ENCODE peak calls at places on chromosomes 4 and X, in seven cellular contexts. D is spleen, T is adrenal gland, F is transverse colon, A is endothelial cell, Q is sigmoid colon, J is WTC11. I is an unnamed sample.

GRCh38 chr4:74223801-74224200 is 65.9 kb downstream of the MTHFD2L start:
- DNase-seq in D (no peak), T (no peak), F (no peak), A (no peak), Q (no peak), J (no peak), I (no peak)

GRCh38 chr4:155367608-155368007 is 9.2 kb downstream of the MAP9 start:
- DNase-seq in D (no peak), T (no peak), F (no peak), A (no peak), Q (no peak), J (no peak), I (no peak)

GRCh38 chrX:44400588-44400987 is 57.1 kb upstream of the EFHC2 start:
- DNase-seq in D (no peak), T (no peak), F (no peak), A (no peak), Q (no peak), J (no peak), I (peak; percentile 2)

GRCh38 chr4:105725623-105726022 is 17.0 kb downstream of the GSTCD start:
- DNase-seq in D (no peak), T (no peak), F (no peak), A (no peak), Q (no peak), J (no peak), I (no peak)

GRCh38 chrX:19840899-19841648 is 46.3 kb downstream of the SH3KBP1 start:
- DNase-seq in D (no peak), T (no peak), F (no peak), A (no peak), Q (no peak), J (peak; percentile 21), I (no peak)

GRCh38 chr4:138405934-138406567 is 163.9 kb upstream of the SLC7A11 start:
- DNase-seq in D (no peak), T (no peak), F (no peak), A (no peak), Q (no peak), J (no peak), I (no peak)

GRCh38 chr4:170538821-170539473 is 449.2 kb upstream of the AADAT start:
- DNase-seq in D (no peak), T (no peak), F (no peak), A (no peak), Q (no peak), J (no peak), I (no peak)

GRCh38 chrX:7085879-7086278 is 61.6 kb upstream of the STS start:
- DNase-seq in D (no peak), T (no peak), F (no peak), A (no peak), Q (no peak), J (no peak), I (no peak)

GRCh38 chr4:47930971-47931804 is 16.8 kb upstream of the NFXL1 start:
- DNase-seq in D (no peak), T (peak; percentile 21), F (no peak), A (no peak), Q (no peak), J (no peak), I (no peak)

GRCh38 chr4:147678796-147679549 is 5.0 kb downstream of the PRMT9 start:
- DNase-seq in D (no peak), T (no peak), F (no peak), A (no peak), Q (no peak), J (peak; percentile 74), I (no peak)

GRCh38 chrX:40719218-40719617 is 16.1 kb downstream of the MED14 start:
- DNase-seq in D (no peak), T (no peak), F (no peak), A (no peak), Q (no peak), J (no peak), I (no peak)

GRCh38 chr4:126630171-126630570 is 1002.6 kb upstream of the INTU start:
- DNase-seq in D (no peak), T (no peak), F (no peak), A (no peak), Q (no peak), J (no peak), I (no peak)

GRCh38 chrX:20507901-20508620 is 241.4 kb upstream of the RPS6KA3 start:
- DNase-seq in D (no peak), T (no peak), F (no peak), A (no peak), Q (no peak), J (no peak), I (no peak)

GRCh38 chr4:95510145-95510544 is 38.6 kb downstream of the UNC5C start:
- DNase-seq in D (no peak), T (no peak), F (no peak), A (no peak), Q (no peak), J (no peak), I (no peak)

GRCh38 chrX:134948333-134949241 is 42.2 kb upstream of the SMIM10 start:
- DNase-seq in D (no peak), T (peak; percentile 22), F (no peak), A (no peak), Q (no peak), J (no peak), I (no peak)

GRCh38 chrX:109911046-109911445 is 91.9 kb upstream of the TMEM164 start:
- DNase-seq in D (no peak), T (no peak), F (no peak), A (no peak), Q (no peak), J (no peak), I (no peak)

GRCh38 chrX:46327229-46328081 is 217.8 kb downstream of the ZNF674 start:
- DNase-seq in D (no peak), T (peak; percentile 17), F (peak; percentile 31), A (peak; percentile 27), Q (no peak), J (peak; percentile 68), I (peak; percentile 61)

DNA sequence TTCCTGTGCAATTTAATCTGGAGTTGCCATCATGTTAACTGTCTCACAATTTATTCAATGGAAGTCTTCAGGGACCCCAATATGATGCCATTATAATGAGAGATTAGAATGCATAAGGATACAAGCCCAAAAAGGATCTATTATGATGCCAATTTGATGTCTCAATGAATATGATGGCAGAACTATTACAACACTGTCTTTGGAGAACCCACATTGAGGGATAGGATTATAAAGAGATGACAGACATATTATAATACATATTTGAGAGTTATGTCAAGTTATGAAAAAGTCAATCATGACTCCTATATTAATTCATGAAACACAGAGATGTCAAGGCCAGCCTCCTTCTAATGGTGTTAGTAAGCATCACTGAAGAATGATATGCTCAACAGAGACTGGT is 1358.4 kb downstream of the PCDH19 start:
- DNase-seq in D (no peak), T (no peak), F (no peak), A (no peak), Q (no peak), J (no peak), I (no peak)
- TF ChIP-seq CTCF in D (no peak), T (no peak), F (no peak), A (no peak), Q (no peak), J (no peak), I (no peak)

DNA sequence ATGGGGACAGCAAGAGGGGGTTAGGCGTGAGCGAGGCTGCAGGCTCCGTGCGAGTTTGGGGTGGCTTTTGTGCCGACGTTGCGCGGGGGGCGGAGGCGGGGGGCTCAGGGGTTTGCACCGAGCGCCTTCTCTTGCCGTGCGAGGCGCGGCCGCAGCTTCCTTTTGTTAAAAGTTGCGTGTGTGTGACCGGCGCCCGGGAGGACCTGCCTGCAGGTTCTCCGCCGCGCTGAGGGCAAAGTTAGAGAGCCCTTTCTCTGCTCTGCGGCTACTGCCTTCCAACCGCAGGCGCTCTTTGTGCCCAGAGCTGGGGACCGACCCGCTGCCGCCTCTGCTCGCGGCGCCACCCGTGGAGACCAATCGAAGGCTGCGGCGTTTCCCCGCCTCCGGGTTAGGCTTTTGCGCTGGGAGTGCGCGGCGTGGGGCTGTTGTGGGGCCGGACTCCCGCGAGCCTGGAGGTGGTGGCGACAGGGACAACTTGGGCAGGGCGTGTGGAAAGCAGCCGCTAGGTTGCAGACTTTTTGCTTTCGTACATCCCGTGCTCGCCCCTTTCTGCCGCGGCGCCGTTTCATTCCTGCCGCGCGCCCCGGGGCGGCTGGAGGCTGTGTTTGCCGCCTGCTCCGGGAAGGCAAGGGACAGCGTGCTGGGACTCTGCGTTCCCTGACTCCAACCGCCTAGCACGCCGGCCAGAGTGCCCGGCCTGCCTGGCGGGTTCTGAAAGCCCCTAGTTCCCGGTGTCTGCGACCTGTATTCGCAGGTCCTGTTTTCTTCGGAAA is 750 bp downstream of the KIT start:
- DNase-seq in D (peak; percentile 81), T (peak; percentile 49), F (peak; percentile 46), A (peak; percentile 65), Q (no peak), J (peak; percentile 60), I (peak; percentile 57)
- TF ChIP-seq CTCF in D (peak; percentile 4), T (no peak), F (no peak), A (no peak), Q (no peak), J (no peak), I (peak; percentile 46)

DNA sequence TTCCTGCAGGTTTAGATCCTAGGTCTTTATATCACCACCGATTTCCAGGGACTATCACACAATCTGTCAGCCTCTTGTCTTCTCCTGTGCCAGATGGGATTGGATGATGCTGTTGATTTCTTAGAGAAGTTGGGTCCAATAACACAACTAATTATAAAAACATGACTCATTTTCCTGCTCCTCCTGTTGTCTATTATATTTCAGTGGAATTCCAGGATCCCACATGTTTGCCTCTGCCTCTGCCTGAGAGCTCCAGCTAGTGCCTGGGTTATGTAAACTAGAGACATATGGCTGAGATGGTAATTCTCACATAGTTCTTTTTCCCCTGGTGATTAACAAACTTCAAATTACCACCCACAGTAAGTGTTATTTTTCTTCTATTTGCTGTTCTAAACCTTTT is 3.2 kb upstream of the HOPX start:
- DNase-seq in D (no peak), T (no peak), F (no peak), A (no peak), Q (no peak), J (no peak), I (no peak)
- TF ChIP-seq CTCF in D (no peak), T (no peak), F (no peak), A (no peak), Q (no peak), J (no peak), I (no peak)

GRCh38 chrX:15973299-15973698 is 118.7 kb upstream of the AP1S2 start:
- DNase-seq in D (no peak), T (peak; percentile 9), F (peak; percentile 12), A (peak; percentile 13), Q (no peak), J (peak; percentile 24), I (no peak)
- TF ChIP-seq CTCF in D (peak; percentile 33), T (peak; percentile 38), F (no peak), A (no peak), Q (no peak), J (no peak), I (no peak)

GRCh38 chr4:165698272-165698671 is 174.8 kb upstream of the TLL1 start:
- DNase-seq in D (no peak), T (no peak), F (no peak), A (no peak), Q (no peak), J (no peak), I (no peak)

GRCh38 chr4:165700855-165701254 is 172.2 kb upstream of the TLL1 start:
- DNase-seq in D (no peak), T (no peak), F (no peak), A (peak; percentile 11), Q (no peak), J (peak; percentile 46), I (no peak)
- TF ChIP-seq CTCF in D (no peak), T (no peak), F (no peak), A (peak; percentile 24), Q (no peak), J (no peak), I (peak; percentile 8)

GRCh38 chr4:77740480-77740879 is 78.7 kb downstream of the CNOT6L start:
- DNase-seq in D (no peak), T (no peak), F (no peak), A (no peak), Q (no peak), J (no peak), I (no peak)

GRCh38 chr4:77734928-77735327 is 84.2 kb downstream of the CNOT6L start:
- DNase-seq in D (no peak), T (no peak), F (peak; percentile 10), A (no peak), Q (no peak), J (no peak), I (no peak)
- TF ChIP-seq CTCF in D (no peak), T (no peak), F (no peak), A (no peak), Q (no peak), J (no peak), I (no peak)

I was measured in body of pancreas.